ENCODE peak calls at places on chromosomes 11 and 22, in eight cellular contexts. B is GM12878, G is HepG2, H is SK-N-SH, F is A549, P is K562, E is Panc1, J is GM23338. D is an unnamed sample.

GRCh38 chr11:134905513-134905912 is 493.5 kb upstream of the B3GAT1 start:
- DNase-seq in B (no peak), G (no peak), H (no peak), F (no peak), P (no peak), E (no peak), J (no peak), D (no peak)

GRCh38 chr11:62352355-62353336 is 15.4 kb downstream of the ASRGL1 start:
- DNase-seq in B (peak; percentile 33), G (no peak), H (no peak), F (no peak), P (no peak), E (no peak), J (no peak), D (no peak)

GRCh38 chr11:82829101-82829500 is 71.1 kb downstream of the PRCP start:
- DNase-seq in B (no peak), G (no peak), H (no peak), F (no peak), P (no peak), E (no peak), J (no peak), D (no peak)

GRCh38 chr11:28738549-28738948 is 630.4 kb downstream of the METTL15 start:
- DNase-seq in B (no peak), G (no peak), H (no peak), F (no peak), P (no peak), E (no peak), J (no peak), D (no peak)

GRCh38 chr11:117328414-117329010 is 858 bp downstream of the CEP164 start:
- DNase-seq in B (no peak), G (no peak), H (peak; percentile 55), F (no peak), P (peak; percentile 50), E (no peak), J (no peak), D (peak; percentile 10)

GRCh38 chr11:105168457-105168856 is 28.9 kb upstream of the CARD18 start:
- DNase-seq in B (no peak), G (no peak), H (no peak), F (no peak), P (no peak), E (no peak), J (no peak), D (no peak)

GRCh38 chr22:38923463-38924196 is 33.8 kb upstream of the APOBEC3A start:
- DNase-seq in B (no peak), G (peak; percentile 88), H (peak; percentile 71), F (peak; percentile 93), P (peak; percentile 72), E (peak; percentile 27), J (peak; percentile 62), D (no peak)

GRCh38 chr11:82732734-82733443 is 775 bp downstream of the FAM181B start:
- DNase-seq in B (no peak), G (no peak), H (peak; percentile 87), F (no peak), P (peak; percentile 30), E (no peak), J (peak; percentile 60), D (no peak)

GRCh38 chr11:12090761-12091261 is 19.6 kb upstream of the MICAL2 start:
- DNase-seq in B (no peak), G (no peak), H (no peak), F (peak; percentile 46), P (no peak), E (no peak), J (no peak), D (no peak)

GRCh38 chr22:46131151-46131587 is 19.2 kb upstream of the PPARA start:
- DNase-seq in B (no peak), G (no peak), H (peak; percentile 76), F (no peak), P (peak; percentile 51), E (no peak), J (peak; percentile 89), D (no peak)

GRCh38 chr22:47329727-47330653 is 567.5 kb downstream of the TBC1D22A start:
- DNase-seq in B (no peak), G (no peak), H (no peak), F (no peak), P (no peak), E (no peak), J (no peak), D (no peak)

GRCh38 chr22:30204015-30204741 is 42.4 kb downstream of the LIF start:
- DNase-seq in B (no peak), G (no peak), H (peak; percentile 64), F (no peak), P (no peak), E (no peak), J (no peak), D (no peak)

GRCh38 chr11:123590296-123590912 is 64.0 kb downstream of the SCN3B start:
- DNase-seq in B (no peak), G (peak; percentile 50), H (no peak), F (peak; percentile 91), P (no peak), E (no peak), J (no peak), D (no peak)

GRCh38 chr11:128476729-128477128 is 110.6 kb downstream of the ETS1 start:
- DNase-seq in B (no peak), G (no peak), H (no peak), F (no peak), P (no peak), E (no peak), J (no peak), D (no peak)

GRCh38 chr11:69816671-69817070 is 2.5 kb downstream of the FGF3 start:
- DNase-seq in B (no peak), G (no peak), H (peak; percentile 78), F (no peak), P (no peak), E (no peak), J (peak; percentile 28), D (no peak)

GRCh38 chr11:126664193-126664592 is 308.7 kb downstream of the ST3GAL4 start:
- DNase-seq in B (no peak), G (no peak), H (no peak), F (no peak), P (no peak), E (no peak), J (no peak), D (no peak)

GRCh38 chr22:24758164-24758799 is 16.2 kb downstream of the PIWIL3 start:
- DNase-seq in B (no peak), G (peak; percentile 34), H (peak; percentile 57), F (peak; percentile 40), P (peak; percentile 37), E (no peak), J (peak; percentile 83), D (peak; percentile 32)

GRCh38 chr11:10356161-10356560 is 51.3 kb downstream of the ADM start:
- DNase-seq in B (no peak), G (no peak), H (no peak), F (no peak), P (no peak), E (no peak), J (no peak), D (no peak)

GRCh38 chr11:10351768-10352641 is 47.1 kb downstream of the ADM start:
- DNase-seq in B (no peak), G (peak; percentile 89), H (peak; percentile 38), F (peak; percentile 59), P (peak; percentile 8), E (peak; percentile 81), J (peak; percentile 99), D (no peak)

GRCh38 chr11:10355257-10355661 is 50.4 kb downstream of the ADM start:
- DNase-seq in B (no peak), G (no peak), H (no peak), F (no peak), P (no peak), E (no peak), J (no peak), D (no peak)

GRCh38 chr11:10352911-10353550 is 48.2 kb downstream of the ADM start:
- DNase-seq in B (no peak), G (no peak), H (no peak), F (no peak), P (no peak), E (no peak), J (no peak), D (no peak)

GRCh38 chr11:10354389-10354788 is 49.5 kb downstream of the ADM start:
- DNase-seq in B (no peak), G (no peak), H (no peak), F (no peak), P (no peak), E (no peak), J (no peak), D (no peak)
- TF ChIP-seq REST in B (no peak), G (no peak), H (no peak), F (no peak), P (no peak), E (no peak), J (no peak), D (no peak)

GRCh38 chr22:44764373-44764772 is 12.0 kb downstream of the ARHGAP8 start:
- DNase-seq in B (no peak), G (no peak), H (no peak), F (no peak), P (no peak), E (no peak), J (no peak), D (no peak)
- TF ChIP-seq REST in B (no peak), G (no peak), H (no peak), F (no peak), P (no peak), E (no peak), J (no peak), D (no peak)

DNA sequence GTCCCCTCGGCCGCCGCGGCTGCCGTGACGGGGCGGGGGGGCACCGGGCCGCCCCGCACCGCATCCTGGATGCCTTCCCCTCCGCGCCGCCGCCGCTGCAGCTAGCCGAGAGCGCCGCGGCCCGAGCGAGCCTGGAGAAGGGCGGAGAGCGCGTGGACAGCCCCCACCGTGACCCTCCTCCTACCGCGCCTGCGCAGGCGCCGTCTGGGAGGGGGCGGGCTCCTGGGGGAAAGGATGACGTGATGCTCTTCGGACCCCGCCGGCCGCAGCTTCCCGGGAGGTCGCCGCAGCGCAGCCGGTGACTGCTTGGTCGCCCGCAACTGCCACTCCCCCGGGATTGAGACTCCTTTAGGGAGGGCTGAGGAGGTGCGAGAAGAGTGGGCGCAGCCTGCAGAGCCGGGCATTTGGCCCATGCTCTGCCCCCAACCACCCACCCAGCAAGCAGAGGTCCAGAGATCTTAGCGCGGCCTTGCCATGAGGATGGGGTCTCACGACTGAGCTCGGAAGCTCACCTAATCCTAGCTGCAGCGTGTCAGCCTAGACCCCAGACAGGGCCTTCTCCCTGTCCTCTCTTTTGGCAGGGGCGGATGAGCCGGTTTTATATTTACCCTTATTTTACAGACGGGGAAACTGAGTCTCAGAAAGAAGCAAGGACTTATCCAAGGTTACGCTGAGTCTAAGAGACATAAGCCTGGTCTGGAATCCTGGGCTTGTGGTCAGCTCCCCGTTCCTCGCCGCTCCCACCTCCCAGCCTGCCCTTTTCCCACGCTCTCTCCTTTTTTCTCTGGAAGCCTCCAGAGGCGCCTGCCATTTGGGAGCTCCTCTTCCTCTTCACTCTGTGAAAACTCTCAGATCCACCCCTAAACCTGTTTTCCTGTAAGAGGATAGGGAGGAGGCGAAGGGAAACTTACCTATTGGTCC is at the start of gene DENND5A:
- DNase-seq in B (no peak), G (peak; percentile 80), H (peak; percentile 100), F (peak; percentile 86), P (peak; percentile 99), E (peak; percentile 27), J (peak; percentile 93), D (peak; percentile 68)
- TF ChIP-seq REST in B (no peak), G (no peak), H (no peak), F (no peak), P (no peak), E (no peak), J (no peak), D (no peak)

GRCh38 chr22:27993774-27994350 is 74.8 kb upstream of the PITPNB start:
- DNase-seq in B (no peak), G (no peak), H (no peak), F (no peak), P (no peak), E (no peak), J (no peak), D (no peak)
- TF ChIP-seq REST in B (no peak), G (no peak), H (no peak), F (no peak), P (no peak), E (no peak), J (no peak), D (no peak)

D was measured in HL-60.